ENCODE peak calls at places on chromosomes 7 and 10, in nine cellular contexts. R, Q, X, O, S, D, H, V and Y are unnamed samples.

GRCh38 chr7:144386741-144387140 is 16.8 kb downstream of the NOBOX start:
- DNase-seq in D (peak; percentile 25), Q (no peak), O (no peak), S (no peak), V (no peak), R (peak; percentile 61), X (no peak), H (no peak), Y (no peak)

GRCh38 chr7:6607651-6608051 is 7.8 kb upstream of the ZNF853 start:
- DNase-seq in D (no peak), R (no peak), S (no peak), X (no peak), O (no peak), Q (no peak), V (no peak), H (no peak), Y (no peak)

GRCh38 chr10:77104459-77104980 is 533.1 kb downstream of the KCNMA1 start:
- DNase-seq in O (no peak), Q (no peak), H (peak; percentile 22), V (peak; percentile 50), S (peak; percentile 39), X (no peak), D (no peak), R (peak; percentile 91), Y (no peak)

GRCh38 chr10:62454696-62455451 is 80.7 kb downstream of the ZNF365 start:
- DNase-seq in S (peak; percentile 21), Q (no peak), O (peak; percentile 81), X (no peak), H (no peak), R (peak; percentile 24), V (peak; percentile 31), D (no peak), Y (no peak)

GRCh38 chr7:92691578-92691977 is 101.4 kb upstream of the FAM133B start:
- DNase-seq in O (peak; percentile 66), R (peak; percentile 52), X (peak; percentile 17), V (no peak), D (peak; percentile 83), H (no peak), Q (peak; percentile 55), S (no peak), Y (peak; percentile 42)

GRCh38 chr7:77698042-77698625 is 1.9 kb downstream of the RSBN1L start:
- DNase-seq in O (no peak), D (no peak), S (no peak), H (no peak), Q (no peak), R (no peak), X (no peak), V (no peak), Y (no peak)

GRCh38 chr10:17227367-17228080 is 517 bp upstream of the VIM start:
- DNase-seq in V (no peak), Q (peak; percentile 13), X (peak; percentile 34), D (peak; percentile 80), S (no peak), R (no peak), O (no peak), H (no peak), Y (no peak)

GRCh38 chr7:123580406-123581161 is 21.0 kb upstream of the ASB15 start:
- DNase-seq in S (no peak), R (peak; percentile 59), V (no peak), H (no peak), D (peak; percentile 60), O (peak; percentile 36), X (no peak), Q (peak; percentile 66), Y (peak; percentile 22)

DNA sequence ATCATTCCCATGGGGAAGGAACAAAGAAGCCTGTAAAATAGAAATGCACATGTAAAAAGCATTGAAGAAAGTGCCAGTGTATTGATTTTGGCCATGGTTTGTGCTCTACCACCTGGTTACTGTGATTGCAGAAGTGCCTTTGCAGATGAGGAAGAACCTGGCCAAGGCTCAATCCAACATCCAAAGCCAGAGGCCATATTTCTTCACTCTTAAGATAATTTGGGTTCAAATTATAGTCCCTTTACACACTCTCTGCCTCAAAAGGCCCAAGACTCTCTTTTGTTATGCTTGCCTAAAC is 122.1 kb downstream of the EGFR start:
- DNase-seq in D (no peak), V (no peak), R (no peak), S (no peak), H (no peak), Q (no peak), X (no peak), O (no peak), Y (no peak)
- H3K27ac ChIP-seq in D (no peak overlapping the region), V (no peak overlapping the region), R (peak overlapping the region; percentile 28), S (no peak overlapping the region), H (no peak overlapping the region), Q (no peak overlapping the region), X (no peak overlapping the region), O (peak overlapping the region; percentile 2), Y (no peak overlapping the region)

GRCh38 chr7:155381852-155382801 is 75.8 kb upstream of the EN2 start:
- DNase-seq in V (no peak), R (no peak), O (no peak), S (no peak), H (no peak), Q (peak; percentile 42), D (no peak), X (no peak), Y (no peak)
- H3K4me3 ChIP-seq in V (no peak overlapping the region), R (peak overlapping the region; percentile 5), O (no peak overlapping the region), S (peak overlapping the region; percentile 48), H (no peak overlapping the region), Q (peak overlapping the region; percentile 8), D (peak overlapping the region; percentile 15), X (no peak overlapping the region), Y (no peak overlapping the region)

DNA sequence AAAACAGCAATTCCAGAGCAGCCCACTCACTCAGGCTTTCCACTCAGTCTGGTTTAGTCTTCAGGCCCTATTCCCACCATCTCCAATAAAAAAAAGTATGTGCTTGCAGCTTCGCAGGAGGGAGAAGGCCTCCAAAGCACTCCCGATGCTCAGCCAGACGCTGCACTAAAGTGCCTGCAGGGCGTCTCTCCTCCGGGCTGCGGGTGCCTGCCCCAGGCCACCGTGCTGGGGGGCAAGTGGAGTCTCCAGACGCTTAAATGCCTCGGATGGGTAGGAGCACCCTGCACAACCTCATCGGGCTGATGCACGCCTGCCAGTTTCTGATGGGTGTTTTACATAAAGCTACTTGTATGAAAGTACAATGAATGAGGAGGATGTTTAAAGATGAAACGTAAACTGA is 31.3 kb upstream of the NCAPG2 start:
- DNase-seq in R (no peak), O (no peak), D (no peak), V (peak; percentile 6), Q (no peak), X (no peak), S (no peak), H (no peak), Y (no peak)
- H3K36me3 ChIP-seq in R (peaks cover 32% of the 10 kb centered on the region), O (peaks cover 53% of the 10 kb centered on the region), D (peaks cover 8% of the 10 kb centered on the region), V (peaks cover 36% of the 10 kb centered on the region), Q (peaks cover 33% of the 10 kb centered on the region), X (peaks cover 49% of the 10 kb centered on the region), S (peaks cover 9% of the 10 kb centered on the region), H (peaks cover 12% of the 10 kb centered on the region), Y (peaks cover 6% of the 10 kb centered on the region)

GRCh38 chr7:116692599-116693308 is 20.8 kb downstream of the MET start:
- DNase-seq in V (no peak), H (no peak), D (no peak), Q (no peak), X (no peak), S (no peak), O (peak; percentile 89), R (no peak), Y (no peak)
- H3K27ac ChIP-seq in V (no peak overlapping the region), H (no peak overlapping the region), D (no peak overlapping the region), Q (no peak overlapping the region), X (no peak overlapping the region), S (no peak overlapping the region), O (peak overlapping the region; percentile 89), R (peak overlapping the region; percentile 76), Y (no peak overlapping the region)

GRCh38 chr10:35640474-35640873 is 1.6 kb downstream of the FZD8 start:
- DNase-seq in V (peak; percentile 67), S (peak; percentile 72), D (peak; percentile 82), H (peak; percentile 71), O (no peak), X (no peak), R (peak; percentile 43), Q (peak; percentile 87), Y (peak; percentile 70)
- H3K4me3 ChIP-seq in V (peak overlapping the region; percentile 68), S (peak overlapping the region; percentile 67), D (peak overlapping the region; percentile 55), H (no peak overlapping the region), O (no peak overlapping the region), X (no peak overlapping the region), R (peak overlapping the region; percentile 73), Q (peak overlapping the region; percentile 52), Y (peak overlapping the region; percentile 43)

GRCh38 chr7:23308754-23309153 is 9.6 kb downstream of the MALSU1 start:
- DNase-seq in H (no peak), V (no peak), X (no peak), R (no peak), O (no peak), D (no peak), S (no peak), Q (no peak), Y (no peak)

GRCh38 chr7:23306936-23307521 is 7.9 kb downstream of the MALSU1 start:
- DNase-seq in H (no peak), Q (no peak), D (no peak), R (no peak), S (no peak), V (no peak), O (no peak), X (no peak), Y (no peak)
- H3K36me3 ChIP-seq in H (no peaks in the 10 kb centered on the region), Q (peaks cover 37% of the 10 kb centered on the region), D (peaks cover 61% of the 10 kb centered on the region), R (peaks cover 47% of the 10 kb centered on the region), S (no peaks in the 10 kb centered on the region), V (peaks cover 11% of the 10 kb centered on the region), O (peaks cover 67% of the 10 kb centered on the region), X (peaks cover 24% of the 10 kb centered on the region), Y (peaks cover 10% of the 10 kb centered on the region)

GRCh38 chr10:484925-485661 is 204.4 kb downstream of the DIP2C start:
- DNase-seq in X (peak; percentile 19), R (peak; percentile 23), O (no peak), Q (no peak), H (no peak), D (peak; percentile 25), S (no peak), V (peak; percentile 27), Y (peak; percentile 20)
- H3K27ac ChIP-seq in X (peak overlapping the region; percentile 82), R (peak overlapping the region; percentile 79), O (no peak overlapping the region), Q (no peak overlapping the region), H (peak overlapping the region; percentile 39), D (peak overlapping the region; percentile 45), S (peak overlapping the region; percentile 72), V (peak overlapping the region; percentile 82), Y (peak overlapping the region; percentile 65)

DNA sequence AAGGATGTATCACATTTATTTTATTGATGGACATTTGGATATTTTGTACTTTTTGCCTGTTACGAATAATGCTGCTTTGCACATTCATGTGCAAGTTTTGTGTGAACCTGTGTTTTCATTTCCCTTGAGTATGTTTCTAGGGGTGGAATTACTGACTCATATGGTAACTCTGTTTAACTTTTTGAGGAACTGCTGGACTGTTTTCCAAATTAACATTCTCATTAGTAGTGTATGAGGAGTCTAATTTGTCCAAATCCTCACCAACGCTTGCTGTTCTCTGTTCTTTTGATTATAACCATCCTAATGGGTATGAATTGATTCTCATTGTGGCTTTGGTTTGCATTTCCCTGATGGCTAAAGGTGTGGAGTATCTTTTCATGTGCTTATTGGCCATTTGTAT is 3.2 kb downstream of the WDR11 start:
- DNase-seq in R (no peak), Q (no peak), D (no peak), X (no peak), V (no peak), H (no peak), S (no peak), O (no peak), Y (no peak)
- H3K4me3 ChIP-seq in R (no peak overlapping the region), Q (no peak overlapping the region), D (no peak overlapping the region), X (no peak overlapping the region), V (no peak overlapping the region), H (no peak overlapping the region), S (no peak overlapping the region), O (no peak overlapping the region), Y (no peak overlapping the region)